ENCODE peak calls at places on chromosomes 7 and 10, in five cellular contexts. One of them, this sample, is unnamed.

GRCh38 chr10:102449321-102450123 is 1.8 kb downstream of the C10orf95 start:
- DNase-seq in H1: no peak
- DNase-seq in neural progenitor cell: peak
- DNase-seq in astrocyte: no peak
- DNase-seq in endodermal cell: peak
- DNase-seq in this sample: peak

GRCh38 chr10:76546411-76546810 is 1091.2 kb downstream of the KCNMA1 start:
- DNase-seq in astrocyte: no peak
- DNase-seq in endodermal cell: no peak
- DNase-seq in H1: no peak
- DNase-seq in neural progenitor cell: no peak
- DNase-seq in this sample: no peak

GRCh38 chr7:69932034-69932628 is 333.9 kb downstream of the AUTS2 start:
- DNase-seq in endodermal cell: peak
- DNase-seq in neural progenitor cell: peak
- DNase-seq in astrocyte: peak
- DNase-seq in H1: no peak
- DNase-seq in this sample: peak

GRCh38 chr10:129910861-129911260 is 53.2 kb downstream of the EBF3 start:
- DNase-seq in H1: no peak
- DNase-seq in neural progenitor cell: no peak
- DNase-seq in astrocyte: no peak
- DNase-seq in endodermal cell: no peak
- DNase-seq in this sample: no peak

GRCh38 chr7:1938788-1939433 is 268.8 kb downstream of the ELFN1 start:
- DNase-seq in neural progenitor cell: no peak
- DNase-seq in endodermal cell: no peak
- DNase-seq in H1: no peak
- DNase-seq in astrocyte: no peak
- DNase-seq in this sample: no peak

GRCh38 chr7:116888895-116889294 is 26.5 kb downstream of the CAPZA2 start:
- DNase-seq in astrocyte: no peak
- DNase-seq in endodermal cell: no peak
- DNase-seq in H1: no peak
- DNase-seq in neural progenitor cell: no peak
- DNase-seq in this sample: no peak

GRCh38 chr10:89120931-89121907 is 85.9 kb downstream of the CH25H start:
- DNase-seq in endodermal cell: no peak
- DNase-seq in neural progenitor cell: peak
- DNase-seq in H1: no peak
- DNase-seq in astrocyte: peak
- DNase-seq in this sample: no peak

GRCh38 chr7:104160375-104160774 is 47.4 kb downstream of the ORC5 start:
- DNase-seq in neural progenitor cell: no peak
- DNase-seq in H1: no peak
- DNase-seq in astrocyte: no peak
- DNase-seq in endodermal cell: no peak
- DNase-seq in this sample: peak

GRCh38 chr7:70190266-70190665 is 592.0 kb downstream of the AUTS2 start:
- DNase-seq in endodermal cell: no peak
- DNase-seq in astrocyte: no peak
- DNase-seq in H1: no peak
- DNase-seq in neural progenitor cell: no peak
- DNase-seq in this sample: no peak

GRCh38 chr10:56139405-56139804 is 221.7 kb downstream of the ZWINT start:
- DNase-seq in endodermal cell: no peak
- DNase-seq in H1: no peak
- DNase-seq in astrocyte: no peak
- DNase-seq in neural progenitor cell: no peak
- DNase-seq in this sample: no peak

GRCh38 chr10:76970795-76971519 is 666.7 kb downstream of the KCNMA1 start:
- DNase-seq in endodermal cell: no peak
- DNase-seq in H1: no peak
- DNase-seq in astrocyte: no peak
- DNase-seq in neural progenitor cell: no peak
- DNase-seq in this sample: no peak

GRCh38 chr7:80014507-80014906 is 120.1 kb upstream of the GNAI1 start:
- DNase-seq in endodermal cell: no peak
- DNase-seq in neural progenitor cell: peak
- DNase-seq in astrocyte: peak
- DNase-seq in H1: no peak
- DNase-seq in this sample: peak

GRCh38 chr7:43385856-43386255 is 197.1 kb upstream of the STK17A start:
- DNase-seq in endodermal cell: no peak
- DNase-seq in H1: no peak
- DNase-seq in astrocyte: peak
- DNase-seq in neural progenitor cell: no peak
- DNase-seq in this sample: no peak

GRCh38 chr10:46527241-46527811 is 29.1 kb downstream of the GPRIN2 start:
- DNase-seq in endodermal cell: peak
- DNase-seq in H1: no peak
- DNase-seq in astrocyte: no peak
- DNase-seq in neural progenitor cell: no peak
- DNase-seq in this sample: no peak

GRCh38 chr7:105011771-105012502 is 2.1 kb upstream of the KMT2E start:
- DNase-seq in astrocyte: no peak
- DNase-seq in H1: no peak
- DNase-seq in neural progenitor cell: no peak
- DNase-seq in endodermal cell: no peak
- DNase-seq in this sample: no peak

GRCh38 chr10:86439544-86439943 is 72.9 kb upstream of the GRID1 start:
- DNase-seq in neural progenitor cell: no peak
- DNase-seq in endodermal cell: no peak
- DNase-seq in H1: no peak
- DNase-seq in astrocyte: peak
- DNase-seq in this sample: peak

GRCh38 chr7:134462337-134462925 is 3.5 kb upstream of the AKR1B1 start:
- DNase-seq in astrocyte: peak
- DNase-seq in neural progenitor cell: no peak
- DNase-seq in endodermal cell: no peak
- DNase-seq in H1: no peak
- DNase-seq in this sample: peak

GRCh38 chr10:12705943-12706342 is 295.6 kb downstream of the CCDC3 start:
- DNase-seq in astrocyte: no peak
- DNase-seq in endodermal cell: no peak
- DNase-seq in H1: no peak
- DNase-seq in neural progenitor cell: no peak
- DNase-seq in this sample: peak

GRCh38 chr10:47029181-47029971 is 118.1 kb downstream of the PTPN20 start:
- DNase-seq in H1: no peak
- DNase-seq in neural progenitor cell: no peak
- DNase-seq in endodermal cell: peak
- DNase-seq in astrocyte: no peak
- DNase-seq in this sample: no peak

GRCh38 chr10:3889961-3890522 is 105.0 kb upstream of the KLF6 start:
- DNase-seq in H1: peak
- DNase-seq in astrocyte: peak
- DNase-seq in neural progenitor cell: no peak
- DNase-seq in endodermal cell: no peak
- DNase-seq in this sample: peak

GRCh38 chr7:50696810-50697582 is 85.7 kb downstream of the GRB10 start:
- DNase-seq in astrocyte: no peak
- DNase-seq in neural progenitor cell: peak
- DNase-seq in endodermal cell: peak
- DNase-seq in H1: no peak
- DNase-seq in this sample: no peak

GRCh38 chr7:157425137-157425731 is 88.4 kb downstream of the DNAJB6 start:
- DNase-seq in H1: no peak
- DNase-seq in endodermal cell: no peak
- DNase-seq in astrocyte: no peak
- DNase-seq in neural progenitor cell: no peak
- DNase-seq in this sample: no peak
- H3K9ac ChIP-seq in H1: no peak
- H3K9ac ChIP-seq in endodermal cell: no peak
- H3K9ac ChIP-seq in astrocyte: no peak
- H3K9ac ChIP-seq in neural progenitor cell: no peak
- H3K9ac ChIP-seq in this sample: no peak

DNA sequence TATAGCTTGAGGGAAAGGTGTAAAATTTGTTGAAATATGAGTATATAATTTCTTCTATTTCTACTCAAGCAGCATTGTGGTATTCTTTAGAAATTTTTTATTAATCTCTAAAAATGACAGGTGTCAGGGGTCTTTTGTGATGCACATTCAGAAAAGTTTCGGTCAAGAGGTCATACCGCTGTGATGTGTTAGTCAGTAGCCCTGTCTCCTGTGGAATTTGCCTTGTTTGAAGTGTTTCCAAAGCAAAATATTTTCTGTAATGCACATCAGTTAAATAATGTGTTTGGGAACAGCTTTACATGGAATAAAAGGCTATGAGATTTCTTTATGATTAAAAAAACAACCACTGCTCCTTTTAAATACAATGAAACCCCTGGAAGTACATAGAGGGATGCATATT is 35.8 kb downstream of the FOXP2 start:
- DNase-seq in astrocyte: peak
- DNase-seq in neural progenitor cell: no peak
- DNase-seq in endodermal cell: no peak
- DNase-seq in H1: no peak
- DNase-seq in this sample: peak
- H3K9ac ChIP-seq in astrocyte: no peak
- H3K9ac ChIP-seq in neural progenitor cell: no peak
- H3K9ac ChIP-seq in endodermal cell: no peak
- H3K9ac ChIP-seq in H1: no peak
- H3K9ac ChIP-seq in this sample: no peak

GRCh38 chr7:668139-668871 is 58.2 kb upstream of the DNAAF5 start:
- DNase-seq in H1: no peak
- DNase-seq in neural progenitor cell: no peak
- DNase-seq in endodermal cell: no peak
- DNase-seq in astrocyte: peak
- DNase-seq in this sample: peak

GRCh38 chr7:664402-664775 is 62.1 kb upstream of the DNAAF5 start:
- DNase-seq in endodermal cell: no peak
- DNase-seq in astrocyte: no peak
- DNase-seq in H1: no peak
- DNase-seq in neural progenitor cell: no peak
- DNase-seq in this sample: no peak

GRCh38 chr7:666454-667292 is 59.8 kb upstream of the DNAAF5 start:
- DNase-seq in endodermal cell: no peak
- DNase-seq in astrocyte: no peak
- DNase-seq in neural progenitor cell: no peak
- DNase-seq in H1: no peak
- DNase-seq in this sample: no peak

GRCh38 chr7:665251-665650 is 61.2 kb upstream of the DNAAF5 start:
- DNase-seq in H1: no peak
- DNase-seq in endodermal cell: peak
- DNase-seq in neural progenitor cell: no peak
- DNase-seq in astrocyte: peak
- DNase-seq in this sample: peak

GRCh38 chr7:665751-666453 is 60.6 kb upstream of the DNAAF5 start:
- DNase-seq in neural progenitor cell: peak
- DNase-seq in H1: no peak
- DNase-seq in astrocyte: peak
- DNase-seq in endodermal cell: peak
- DNase-seq in this sample: no peak
- H3K9ac ChIP-seq in neural progenitor cell: no peak
- H3K9ac ChIP-seq in H1: peak
- H3K9ac ChIP-seq in astrocyte: no peak
- H3K9ac ChIP-seq in endodermal cell: no peak
- H3K9ac ChIP-seq in this sample: no peak

DNA sequence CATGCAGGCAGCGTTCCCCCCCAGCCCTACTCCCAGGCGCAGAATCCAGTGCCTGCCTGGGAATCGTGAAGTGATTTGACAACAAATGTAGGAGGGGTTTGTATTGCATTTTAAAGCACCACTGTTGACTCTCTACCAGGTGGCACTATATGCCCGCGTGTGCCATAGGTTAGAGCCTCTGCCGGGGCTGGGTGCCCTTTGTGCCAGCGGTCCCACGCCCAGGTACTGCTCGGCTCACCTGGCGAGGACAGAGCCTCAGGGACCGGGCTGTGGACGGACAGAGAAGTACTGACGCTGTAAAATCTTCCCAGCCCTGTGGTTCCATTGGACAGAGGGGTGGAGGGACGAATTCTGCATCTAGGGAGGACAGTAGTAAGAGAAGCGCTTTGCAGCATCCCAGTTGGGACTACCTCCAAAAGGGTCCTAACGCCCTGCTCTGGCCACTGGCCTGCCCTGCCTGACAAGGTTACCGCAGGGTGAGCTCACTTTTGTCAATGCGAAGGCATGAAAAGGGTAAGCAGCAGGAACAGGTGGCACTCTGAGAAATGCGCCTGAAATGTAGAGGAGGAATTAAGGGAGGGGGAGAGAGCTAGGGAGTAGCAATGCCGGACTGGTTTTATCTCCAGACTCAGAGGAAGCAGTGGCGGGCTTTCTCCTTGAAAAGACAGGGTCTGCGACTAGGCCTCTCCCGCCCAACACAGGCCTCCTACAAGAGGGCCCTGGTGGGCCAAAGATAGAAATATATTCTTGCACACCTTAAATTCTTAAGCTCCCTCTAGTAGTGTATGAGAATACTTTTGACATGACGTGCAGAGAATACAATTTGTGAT is 858 bp upstream of the CACNA2D1 start:
- DNase-seq in endodermal cell: no peak
- DNase-seq in neural progenitor cell: peak
- DNase-seq in astrocyte: no peak
- DNase-seq in H1: no peak
- DNase-seq in this sample: no peak
- H3K9ac ChIP-seq in endodermal cell: peak
- H3K9ac ChIP-seq in neural progenitor cell: no peak
- H3K9ac ChIP-seq in astrocyte: peak
- H3K9ac ChIP-seq in H1: peak
- H3K9ac ChIP-seq in this sample: peak

GRCh38 chr10:125043824-125044658 is 102.1 kb downstream of the ZRANB1 start:
- DNase-seq in H1: no peak
- DNase-seq in endodermal cell: no peak
- DNase-seq in astrocyte: no peak
- DNase-seq in neural progenitor cell: no peak
- DNase-seq in this sample: peak
- H3K9ac ChIP-seq in H1: no peak
- H3K9ac ChIP-seq in endodermal cell: no peak
- H3K9ac ChIP-seq in astrocyte: no peak
- H3K9ac ChIP-seq in neural progenitor cell: no peak
- H3K9ac ChIP-seq in this sample: no peak

GRCh38 chr7:45919231-45919825 is 1.7 kb downstream of the IGFBP3 start:
- DNase-seq in endodermal cell: no peak
- DNase-seq in H1: no peak
- DNase-seq in neural progenitor cell: peak
- DNase-seq in astrocyte: no peak
- DNase-seq in this sample: no peak
- H3K9ac ChIP-seq in endodermal cell: no peak
- H3K9ac ChIP-seq in H1: no peak
- H3K9ac ChIP-seq in neural progenitor cell: no peak
- H3K9ac ChIP-seq in astrocyte: peak
- H3K9ac ChIP-seq in this sample: no peak

GRCh38 chr10:117391436-117392205 is 16.4 kb upstream of the PDZD8 start:
- DNase-seq in astrocyte: peak
- DNase-seq in neural progenitor cell: no peak
- DNase-seq in H1: no peak
- DNase-seq in endodermal cell: peak
- DNase-seq in this sample: no peak
- H3K9ac ChIP-seq in astrocyte: no peak
- H3K9ac ChIP-seq in neural progenitor cell: no peak
- H3K9ac ChIP-seq in H1: no peak
- H3K9ac ChIP-seq in endodermal cell: no peak
- H3K9ac ChIP-seq in this sample: no peak

DNA sequence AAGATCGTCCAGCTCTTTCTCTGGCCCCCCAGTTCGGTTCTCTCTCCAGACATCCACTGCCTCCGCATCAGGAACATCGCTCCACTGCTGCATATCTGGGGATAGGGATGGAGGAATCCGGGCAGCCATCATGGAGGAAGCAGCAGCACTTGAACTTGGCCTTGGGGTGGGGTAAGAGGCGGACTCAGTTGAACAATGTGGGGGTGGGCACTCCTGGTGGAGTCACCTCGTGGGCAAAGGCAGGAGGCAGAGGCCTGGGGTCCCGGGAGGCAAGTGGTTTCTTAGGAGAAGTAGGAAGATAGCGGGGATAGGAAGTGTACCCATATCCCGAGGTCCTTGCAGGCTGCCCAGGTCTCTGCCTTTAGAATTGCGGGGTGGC is 98.3 kb downstream of the CHST15 start:
- DNase-seq in endodermal cell: no peak
- DNase-seq in H1: no peak
- DNase-seq in astrocyte: no peak
- DNase-seq in neural progenitor cell: no peak
- DNase-seq in this sample: no peak
- H3K9ac ChIP-seq in endodermal cell: no peak
- H3K9ac ChIP-seq in H1: no peak
- H3K9ac ChIP-seq in astrocyte: peak
- H3K9ac ChIP-seq in neural progenitor cell: no peak
- H3K9ac ChIP-seq in this sample: no peak

This sample was measured in fibroblast of lung.